ENCODE peak calls at places on chromosomes 7 and 10, in five cellular contexts. G, B, O, X and S are unnamed samples.

GRCh38 chr7:112556633-112557032 is 75.8 kb downstream of the LSMEM1 start:
- DNase-seq in G (peak; percentile 20), B (no peak), O (no peak), X (no peak), S (peak; percentile 71)

GRCh38 chr7:155267436-155267835 is 30.2 kb upstream of the INSIG1 start:
- DNase-seq in G (no peak), B (no peak), O (no peak), X (no peak), S (no peak)

GRCh38 chr10:48398261-48398660 is 91.8 kb downstream of the MAPK8 start:
- DNase-seq in G (no peak), B (no peak), O (no peak), X (no peak), S (no peak)

GRCh38 chr7:115775981-115776380 is 254.6 kb downstream of the TFEC start:
- DNase-seq in G (no peak), B (no peak), O (no peak), X (no peak), S (no peak)

GRCh38 chr7:1590887-1591286 is 21.1 kb upstream of the PSMG3 start:
- DNase-seq in G (no peak), B (no peak), O (no peak), X (no peak), S (no peak)

GRCh38 chr10:110841767-110842267 is 29.9 kb upstream of the PDCD4 start:
- DNase-seq in G (peak; percentile 89), B (no peak), O (no peak), X (no peak), S (no peak)

GRCh38 chr10:122054046-122055025 is 65.4 kb downstream of the TACC2 start:
- DNase-seq in G (no peak), B (peak; percentile 90), O (peak; percentile 84), X (peak; percentile 55), S (peak; percentile 75)

GRCh38 chr10:33136781-33137180 is 178.8 kb upstream of the ITGB1 start:
- DNase-seq in G (no peak), B (no peak), O (no peak), X (no peak), S (no peak)

GRCh38 chr10:113316506-113316905 is 236.3 kb upstream of the HABP2 start:
- DNase-seq in G (no peak), B (no peak), O (no peak), X (no peak), S (no peak)

GRCh38 chr7:99365318-99366141 is 9.0 kb upstream of the ARPC1B start:
- DNase-seq in G (no peak), B (peak; percentile 45), O (peak; percentile 22), X (peak; percentile 77), S (peak; percentile 52)

GRCh38 chr7:1779445-1779844 is 109.4 kb downstream of the ELFN1 start:
- DNase-seq in G (no peak), B (no peak), O (no peak), X (no peak), S (no peak)

GRCh38 chr10:124565565-124566221 is 104.1 kb downstream of the LHPP start:
- DNase-seq in G (no peak), B (peak; percentile 35), O (peak; percentile 69), X (peak; percentile 58), S (peak; percentile 46)

GRCh38 chr7:55075464-55075971 is 56.7 kb downstream of the EGFR start:
- DNase-seq in G (no peak), B (no peak), O (no peak), X (no peak), S (no peak)

GRCh38 chr7:87111877-87112276 is 40.4 kb upstream of the DMTF1 start:
- DNase-seq in G (no peak), B (no peak), O (no peak), X (no peak), S (no peak)

GRCh38 chr10:124152139-124152780 is 58.9 kb upstream of the CHST15 start:
- DNase-seq in G (no peak), B (peak; percentile 81), O (peak; percentile 38), X (no peak), S (no peak)

GRCh38 chr10:132630666-132631347 is 93.2 kb downstream of the INPP5A start:
- DNase-seq in G (no peak), B (no peak), O (no peak), X (no peak), S (no peak)

GRCh38 chr10:61463035-61463909 is 10.1 kb upstream of the TMEM26 start:
- DNase-seq in G (no peak), B (no peak), O (no peak), X (no peak), S (no peak)

GRCh38 chr10:96565774-96566173 is 21.0 kb downstream of the TM9SF3 start:
- DNase-seq in G (no peak), B (no peak), O (no peak), X (no peak), S (no peak)

GRCh38 chr7:38506756-38507155 is 124.4 kb downstream of the AMPH start:
- DNase-seq in G (no peak), B (no peak), O (no peak), X (no peak), S (no peak)

GRCh38 chr7:129160161-129160911 is 15.8 kb downstream of the TSPAN33 start:
- DNase-seq in G (no peak), B (no peak), O (no peak), X (no peak), S (peak; percentile 37)

GRCh38 chr10:37856881-37857286 is 526 bp downstream of the ZNF248 start:
- DNase-seq in G (no peak), B (peak; percentile 13), O (no peak), X (peak; percentile 38), S (no peak)

GRCh38 chr7:151249732-151250072 is 1.2 kb upstream of the SMARCD3 start:
- DNase-seq in G (no peak), B (peak; percentile 60), O (no peak), X (peak; percentile 59), S (no peak)

GRCh38 chr10:89469517-89469916 is 55.1 kb downstream of the IFIT5 start:
- DNase-seq in G (no peak), B (no peak), O (no peak), X (no peak), S (no peak)

GRCh38 chr7:47484923-47485639 is 96.8 kb downstream of the TNS3 start:
- DNase-seq in G (no peak), B (no peak), O (no peak), X (no peak), S (no peak)

GRCh38 chr7:41135511-41135910 is 567.4 kb downstream of the INHBA start:
- DNase-seq in G (no peak), B (no peak), O (no peak), X (no peak), S (no peak)

GRCh38 chr10:78543026-78543748 is 509.5 kb downstream of the RPS24 start:
- DNase-seq in G (no peak), B (no peak), O (no peak), X (no peak), S (no peak)

GRCh38 chr7:127251458-127252379 is 1.0 kb downstream of the GRM8 start:
- DNase-seq in G (no peak), B (no peak), O (no peak), X (no peak), S (no peak)

GRCh38 chr10:59173414-59173813 is 3.0 kb upstream of the PHYHIPL start:
- DNase-seq in G (no peak), B (no peak), O (no peak), X (no peak), S (no peak)

GRCh38 chr7:114302858-114303257 is 111.8 kb upstream of the FOXP2 start:
- DNase-seq in G (no peak), B (no peak), O (no peak), X (no peak), S (no peak)

GRCh38 chr7:132395375-132395774 is 180.9 kb downstream of the PLXNA4 start:
- DNase-seq in G (no peak), B (no peak), O (no peak), X (no peak), S (no peak)
- TF ChIP-seq POLR2A in G (no peak), B (no peak), O (no peak), X (no peak), S (no peak)

GRCh38 chr10:126930506-126931458 is 25.6 kb downstream of the DOCK1 start:
- DNase-seq in G (no peak), B (no peak), O (no peak), X (no peak), S (no peak)
- TF ChIP-seq CTCF in G (no peak), B (no peak), O (no peak), X (no peak), S (no peak)

GRCh38 chr7:118350260-118350659 is 125.8 kb downstream of the ANKRD7 start:
- DNase-seq in G (no peak), B (no peak), O (no peak), X (no peak), S (peak; percentile 24)

GRCh38 chr7:118349604-118350003 is 125.1 kb downstream of the ANKRD7 start:
- DNase-seq in G (no peak), B (no peak), O (no peak), X (no peak), S (no peak)

GRCh38 chr7:118352854-118353453 is 128.4 kb downstream of the ANKRD7 start:
- DNase-seq in G (no peak), B (peak; percentile 44), O (peak; percentile 31), X (no peak), S (peak; percentile 87)
- TF ChIP-seq MYC in G (no peak), B (no peak), O (no peak), X (no peak), S (no peak)

GRCh38 chr10:6871128-6871527 is 291.1 kb upstream of the PRKCQ start:
- DNase-seq in G (no peak), B (no peak), O (no peak), X (no peak), S (no peak)
- TF ChIP-seq POLR2A in G (no peak), B (no peak), O (no peak), X (no peak), S (no peak)

GRCh38 chr7:32255036-32255435 is 184.8 kb upstream of the PDE1C start:
- DNase-seq in G (no peak), B (no peak), O (no peak), X (no peak), S (no peak)

GRCh38 chr7:32256376-32256775 is 186.2 kb upstream of the PDE1C start:
- DNase-seq in G (no peak), B (no peak), O (no peak), X (no peak), S (no peak)

GRCh38 chr7:32259917-32260596 is 189.8 kb upstream of the PDE1C start:
- DNase-seq in G (peak; percentile 64), B (no peak), O (no peak), X (no peak), S (no peak)

GRCh38 chr7:32256811-32257210 is 186.6 kb upstream of the PDE1C start:
- DNase-seq in G (no peak), B (no peak), O (no peak), X (no peak), S (no peak)

DNA sequence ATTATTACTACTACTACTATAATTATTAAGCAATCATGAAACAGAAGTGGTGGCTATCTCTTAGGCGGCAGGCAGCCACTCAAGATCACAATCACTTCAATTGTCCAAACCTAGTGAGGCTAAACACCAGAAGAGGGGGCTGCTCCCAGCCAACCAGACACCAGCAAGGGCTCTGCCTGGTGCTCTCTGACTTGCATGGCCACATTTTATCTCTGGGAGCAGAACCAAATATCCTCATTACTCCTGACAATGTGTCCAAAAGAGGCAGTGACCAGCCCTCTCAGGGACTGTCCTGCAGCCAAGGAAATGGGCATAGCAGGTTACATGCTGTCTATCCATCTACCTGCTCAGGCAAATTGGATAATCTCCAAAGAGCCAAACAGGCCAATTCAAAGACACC is 187.4 kb upstream of the PDE1C start:
- DNase-seq in G (no peak), B (no peak), O (no peak), X (no peak), S (no peak)
- TF ChIP-seq CTCF in G (no peak), B (no peak), O (no peak), X (no peak), S (no peak)